ENCODE peak calls at places on chromosomes 1 and 21, in eight cellular contexts. One of them, this sample, is unnamed.

GRCh38 chr1:40974945-40975344 is 4.6 kb upstream of the CTPS1 start:
- DNase-seq in skeletal muscle cell: no peak
- DNase-seq in foreskin fibroblast: no peak
- DNase-seq in fibroblast of mammary gland: no peak
- DNase-seq in GM12878: no peak
- DNase-seq in lower leg skin: no peak
- DNase-seq in pancreas: no peak
- DNase-seq in fibroblast of lung: no peak
- DNase-seq in this sample: no peak

GRCh38 chr1:30763654-30764248 is 6.2 kb upstream of the LAPTM5 start:
- DNase-seq in skeletal muscle cell: no peak
- DNase-seq in foreskin fibroblast: peak; percentile 34
- DNase-seq in fibroblast of mammary gland: no peak
- DNase-seq in GM12878: no peak
- DNase-seq in lower leg skin: no peak
- DNase-seq in pancreas: no peak
- DNase-seq in fibroblast of lung: peak; percentile 73
- DNase-seq in this sample: no peak

GRCh38 chr1:81428998-81429397 is 371.7 kb upstream of the ADGRL2 start:
- DNase-seq in skeletal muscle cell: no peak
- DNase-seq in foreskin fibroblast: no peak
- DNase-seq in fibroblast of mammary gland: no peak
- DNase-seq in GM12878: no peak
- DNase-seq in lower leg skin: no peak
- DNase-seq in pancreas: no peak
- DNase-seq in fibroblast of lung: no peak
- DNase-seq in this sample: no peak

GRCh38 chr1:213055767-213056166 is 4.7 kb downstream of the RPS6KC1 start:
- DNase-seq in skeletal muscle cell: no peak
- DNase-seq in foreskin fibroblast: no peak
- DNase-seq in fibroblast of mammary gland: no peak
- DNase-seq in GM12878: no peak
- DNase-seq in lower leg skin: no peak
- DNase-seq in pancreas: no peak
- DNase-seq in fibroblast of lung: no peak
- DNase-seq in this sample: no peak

GRCh38 chr1:183251101-183251958 is 65.3 kb downstream of the LAMC2 start:
- DNase-seq in skeletal muscle cell: no peak
- DNase-seq in foreskin fibroblast: no peak
- DNase-seq in fibroblast of mammary gland: no peak
- DNase-seq in GM12878: no peak
- DNase-seq in lower leg skin: no peak
- DNase-seq in pancreas: no peak
- DNase-seq in fibroblast of lung: no peak
- DNase-seq in this sample: no peak

GRCh38 chr1:9322845-9323244 is 30.2 kb downstream of the SPSB1 start:
- DNase-seq in skeletal muscle cell: no peak
- DNase-seq in foreskin fibroblast: no peak
- DNase-seq in fibroblast of mammary gland: no peak
- DNase-seq in GM12878: no peak
- DNase-seq in lower leg skin: no peak
- DNase-seq in pancreas: no peak
- DNase-seq in fibroblast of lung: no peak
- DNase-seq in this sample: no peak

GRCh38 chr1:247332901-247333361 is 1.3 kb upstream of the ZNF496 start:
- DNase-seq in skeletal muscle cell: no peak
- DNase-seq in foreskin fibroblast: peak; percentile 21
- DNase-seq in fibroblast of mammary gland: peak; percentile 38
- DNase-seq in GM12878: no peak
- DNase-seq in lower leg skin: peak; percentile 30
- DNase-seq in pancreas: peak; percentile 63
- DNase-seq in fibroblast of lung: peak; percentile 59
- DNase-seq in this sample: no peak

GRCh38 chr21:44502559-44502958 is 37.4 kb downstream of the KRTAP10-1 start:
- DNase-seq in skeletal muscle cell: no peak
- DNase-seq in foreskin fibroblast: no peak
- DNase-seq in fibroblast of mammary gland: no peak
- DNase-seq in GM12878: no peak
- DNase-seq in lower leg skin: no peak
- DNase-seq in pancreas: peak; percentile 35
- DNase-seq in fibroblast of lung: no peak
- DNase-seq in this sample: no peak

GRCh38 chr1:7281821-7282220 is 489.3 kb upstream of the VAMP3 start:
- DNase-seq in skeletal muscle cell: peak; percentile 88
- DNase-seq in foreskin fibroblast: peak; percentile 85
- DNase-seq in fibroblast of mammary gland: peak; percentile 96
- DNase-seq in GM12878: no peak
- DNase-seq in lower leg skin: no peak
- DNase-seq in pancreas: no peak
- DNase-seq in fibroblast of lung: peak; percentile 89
- DNase-seq in this sample: no peak

GRCh38 chr1:221878134-221878533 is 136.2 kb upstream of the DUSP10 start:
- DNase-seq in skeletal muscle cell: no peak
- DNase-seq in foreskin fibroblast: no peak
- DNase-seq in fibroblast of mammary gland: peak; percentile 29
- DNase-seq in GM12878: peak; percentile 45
- DNase-seq in lower leg skin: no peak
- DNase-seq in pancreas: no peak
- DNase-seq in fibroblast of lung: peak; percentile 29
- DNase-seq in this sample: no peak

GRCh38 chr1:6471086-6471841 is 5.3 kb upstream of the TNFRSF25 start:
- DNase-seq in skeletal muscle cell: no peak
- DNase-seq in foreskin fibroblast: no peak
- DNase-seq in fibroblast of mammary gland: no peak
- DNase-seq in GM12878: no peak
- DNase-seq in lower leg skin: peak; percentile 54
- DNase-seq in pancreas: no peak
- DNase-seq in fibroblast of lung: no peak
- DNase-seq in this sample: no peak

GRCh38 chr1:103416681-103417318 is 108.7 kb upstream of the RNPC3 start:
- DNase-seq in skeletal muscle cell: no peak
- DNase-seq in foreskin fibroblast: peak; percentile 2
- DNase-seq in fibroblast of mammary gland: peak; percentile 40
- DNase-seq in GM12878: no peak
- DNase-seq in lower leg skin: no peak
- DNase-seq in pancreas: no peak
- DNase-seq in fibroblast of lung: peak; percentile 70
- DNase-seq in this sample: no peak

GRCh38 chr1:111989531-111990025 is at the start of gene KCND3:
- DNase-seq in skeletal muscle cell: no peak
- DNase-seq in foreskin fibroblast: peak; percentile 29
- DNase-seq in fibroblast of mammary gland: peak; percentile 4
- DNase-seq in GM12878: no peak
- DNase-seq in lower leg skin: no peak
- DNase-seq in pancreas: peak; percentile 79
- DNase-seq in fibroblast of lung: peak; percentile 37
- DNase-seq in this sample: no peak

GRCh38 chr1:111987502-111987901 is 2.0 kb downstream of the KCND3 start:
- DNase-seq in skeletal muscle cell: no peak
- DNase-seq in foreskin fibroblast: no peak
- DNase-seq in fibroblast of mammary gland: no peak
- DNase-seq in GM12878: no peak
- DNase-seq in lower leg skin: no peak
- DNase-seq in pancreas: no peak
- DNase-seq in fibroblast of lung: no peak
- DNase-seq in this sample: no peak

GRCh38 chr1:111990026-111990877 is 784 bp upstream of the KCND3 start:
- DNase-seq in skeletal muscle cell: no peak
- DNase-seq in foreskin fibroblast: peak; percentile 7
- DNase-seq in fibroblast of mammary gland: no peak
- DNase-seq in GM12878: no peak
- DNase-seq in lower leg skin: no peak
- DNase-seq in pancreas: peak; percentile 70
- DNase-seq in fibroblast of lung: peak; percentile 26
- DNase-seq in this sample: no peak

GRCh38 chr1:111988743-111989453 is 570 bp downstream of the KCND3 start:
- DNase-seq in skeletal muscle cell: no peak
- DNase-seq in foreskin fibroblast: no peak
- DNase-seq in fibroblast of mammary gland: no peak
- DNase-seq in GM12878: no peak
- DNase-seq in lower leg skin: peak; percentile 16
- DNase-seq in pancreas: peak; percentile 70
- DNase-seq in fibroblast of lung: no peak
- DNase-seq in this sample: no peak

DNA sequence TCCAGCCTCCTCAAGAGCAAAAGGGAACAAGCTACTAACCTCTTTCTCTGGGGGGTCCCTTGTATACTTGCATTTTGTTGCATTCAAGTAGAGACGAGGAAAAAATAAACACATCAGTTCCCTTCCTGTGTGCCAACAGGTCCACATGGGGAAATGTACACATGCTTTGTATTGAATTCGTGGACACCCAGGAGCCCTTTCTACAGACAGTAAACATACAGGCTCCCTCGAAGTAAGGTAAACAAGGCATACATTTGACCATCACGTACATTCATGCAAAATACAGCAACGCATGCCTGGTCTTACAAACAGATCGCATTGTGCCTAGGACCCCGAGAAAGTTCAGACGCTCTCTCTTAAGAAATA is 1.1 kb downstream of the KCND3 start:
- DNase-seq in skeletal muscle cell: no peak
- DNase-seq in foreskin fibroblast: no peak
- DNase-seq in fibroblast of mammary gland: no peak
- DNase-seq in GM12878: no peak
- DNase-seq in lower leg skin: no peak
- DNase-seq in pancreas: no peak
- DNase-seq in fibroblast of lung: no peak
- DNase-seq in this sample: no peak
- H3K4me3 ChIP-seq in skeletal muscle cell: no peak overlapping the region
- H3K4me3 ChIP-seq in foreskin fibroblast: peak overlapping the region; percentile 49
- H3K4me3 ChIP-seq in fibroblast of mammary gland: no peak overlapping the region
- H3K4me3 ChIP-seq in GM12878: no peak overlapping the region
- H3K4me3 ChIP-seq in lower leg skin: no peak overlapping the region
- H3K4me3 ChIP-seq in pancreas: no peak overlapping the region
- H3K4me3 ChIP-seq in fibroblast of lung: no peak overlapping the region
- H3K4me3 ChIP-seq in this sample: no peak overlapping the region

GRCh38 chr1:24696756-24697330 is 48.4 kb upstream of the CLIC4 start:
- DNase-seq in skeletal muscle cell: no peak
- DNase-seq in foreskin fibroblast: no peak
- DNase-seq in fibroblast of mammary gland: no peak
- DNase-seq in GM12878: no peak
- DNase-seq in lower leg skin: no peak
- DNase-seq in pancreas: no peak
- DNase-seq in fibroblast of lung: no peak
- DNase-seq in this sample: no peak
- H3K4me3 ChIP-seq in skeletal muscle cell: no peak overlapping the region
- H3K4me3 ChIP-seq in foreskin fibroblast: no peak overlapping the region
- H3K4me3 ChIP-seq in fibroblast of mammary gland: no peak overlapping the region
- H3K4me3 ChIP-seq in GM12878: no peak overlapping the region
- H3K4me3 ChIP-seq in lower leg skin: no peak overlapping the region
- H3K4me3 ChIP-seq in pancreas: no peak overlapping the region
- H3K4me3 ChIP-seq in fibroblast of lung: no peak overlapping the region
- H3K4me3 ChIP-seq in this sample: no peak overlapping the region

GRCh38 chr1:61079898-61080336 is 2.4 kb upstream of the NFIA start:
- DNase-seq in skeletal muscle cell: peak; percentile 67
- DNase-seq in foreskin fibroblast: peak; percentile 82
- DNase-seq in fibroblast of mammary gland: peak; percentile 91
- DNase-seq in GM12878: no peak
- DNase-seq in lower leg skin: peak; percentile 86
- DNase-seq in pancreas: peak; percentile 73
- DNase-seq in fibroblast of lung: peak; percentile 69
- DNase-seq in this sample: no peak
- H3K4me3 ChIP-seq in skeletal muscle cell: peak overlapping the region; percentile 27
- H3K4me3 ChIP-seq in foreskin fibroblast: peak overlapping the region; percentile 36
- H3K4me3 ChIP-seq in fibroblast of mammary gland: peak overlapping the region; percentile 38
- H3K4me3 ChIP-seq in GM12878: no peak overlapping the region
- H3K4me3 ChIP-seq in lower leg skin: no peak overlapping the region
- H3K4me3 ChIP-seq in pancreas: peak overlapping the region; percentile 7
- H3K4me3 ChIP-seq in fibroblast of lung: peak overlapping the region; percentile 15
- H3K4me3 ChIP-seq in this sample: peak overlapping the region; percentile 37

DNA sequence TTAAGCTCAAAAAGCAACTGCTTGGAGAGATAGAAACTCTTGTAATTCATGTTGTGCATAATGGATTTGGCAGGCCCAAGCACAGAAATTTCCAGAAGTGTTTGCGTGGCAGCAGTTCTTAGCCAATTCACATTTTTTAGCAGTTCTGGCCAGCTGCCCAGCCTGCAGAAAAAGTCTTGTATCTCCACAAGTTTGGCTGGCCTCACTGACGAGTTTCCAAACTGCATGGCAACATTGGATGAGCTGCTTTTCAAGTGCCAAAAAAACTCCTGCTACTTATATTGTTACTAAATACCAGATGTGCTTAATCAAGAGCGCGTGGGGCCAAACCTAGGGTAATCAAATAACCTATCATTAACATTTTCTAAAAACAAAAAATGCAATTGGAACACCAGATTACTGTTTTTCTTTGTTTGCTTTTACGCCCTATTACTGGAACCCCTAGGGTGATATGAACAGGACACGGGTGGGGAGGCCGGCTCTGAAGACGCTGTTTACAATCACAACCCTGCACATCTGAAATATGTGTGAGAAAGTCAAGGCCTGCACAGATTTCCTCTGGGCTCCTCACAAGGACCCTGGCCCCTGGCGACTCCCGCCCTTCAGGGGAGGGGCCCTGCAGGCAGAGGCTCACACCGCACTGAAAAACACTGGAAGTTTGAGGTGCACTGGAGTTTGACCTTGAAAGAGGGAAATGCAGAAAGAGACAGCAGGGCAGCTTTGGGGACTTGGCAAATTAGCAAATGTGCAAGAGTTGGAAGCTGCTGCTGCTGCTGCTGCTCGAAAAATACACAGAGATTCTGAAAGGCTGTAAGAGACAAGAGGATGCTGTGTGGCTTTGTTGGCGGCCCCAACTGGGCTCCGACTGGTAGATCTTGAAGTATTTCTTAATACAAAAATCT is 55.2 kb upstream of the TARBP1 start:
- DNase-seq in skeletal muscle cell: peak; percentile 99
- DNase-seq in foreskin fibroblast: peak; percentile 98
- DNase-seq in fibroblast of mammary gland: peak; percentile 100
- DNase-seq in GM12878: no peak
- DNase-seq in lower leg skin: peak; percentile 96
- DNase-seq in pancreas: peak; percentile 76
- DNase-seq in fibroblast of lung: peak; percentile 98
- DNase-seq in this sample: peak; percentile 98
- H3K4me3 ChIP-seq in skeletal muscle cell: no peak overlapping the region
- H3K4me3 ChIP-seq in foreskin fibroblast: no peak overlapping the region
- H3K4me3 ChIP-seq in fibroblast of mammary gland: no peak overlapping the region
- H3K4me3 ChIP-seq in GM12878: no peak overlapping the region
- H3K4me3 ChIP-seq in lower leg skin: no peak overlapping the region
- H3K4me3 ChIP-seq in pancreas: no peak overlapping the region
- H3K4me3 ChIP-seq in fibroblast of lung: no peak overlapping the region
- H3K4me3 ChIP-seq in this sample: no peak overlapping the region

This sample was measured in AG04449.